ENCODE peak calls at places on chromosomes 7 and 10, in six cellular contexts. One of them, this sample, is unnamed.
A peak's percentile ranks its signal among the peaks of the same experiment; 100 is the strongest.

GRCh38 chr10:101843032-101843991 is at the start of gene KCNIP2:
- DNase-seq in H1: no peak
- DNase-seq in mesenchymal stem cell: no peak
- DNase-seq in H9: peak; percentile 90
- DNase-seq in IMR-90: no peak
- DNase-seq in neuronal stem cell: no peak
- DNase-seq in this sample: peak; percentile 23

GRCh38 chr10:6220418-6221191 is 17.9 kb downstream of the PFKFB3 start:
- DNase-seq in H1: no peak
- DNase-seq in mesenchymal stem cell: no peak
- DNase-seq in neuronal stem cell: no peak
- DNase-seq in H9: no peak
- DNase-seq in IMR-90: no peak
- DNase-seq in this sample: no peak

GRCh38 chr10:70399177-70399576 is 4.8 kb upstream of the EIF4EBP2 start:
- DNase-seq in IMR-90: no peak
- DNase-seq in H1: no peak
- DNase-seq in mesenchymal stem cell: no peak
- DNase-seq in neuronal stem cell: no peak
- DNase-seq in H9: no peak
- DNase-seq in this sample: no peak

GRCh38 chr7:111803015-111803758 is 240.9 kb upstream of the IMMP2L start:
- DNase-seq in IMR-90: peak; percentile 32
- DNase-seq in H1: no peak
- DNase-seq in mesenchymal stem cell: peak; percentile 8
- DNase-seq in neuronal stem cell: no peak
- DNase-seq in H9: no peak
- DNase-seq in this sample: peak; percentile 42

GRCh38 chr10:124743188-124744046 is 761 bp downstream of the FAM53B start:
- DNase-seq in mesenchymal stem cell: peak; percentile 58
- DNase-seq in H9: no peak
- DNase-seq in H1: no peak
- DNase-seq in neuronal stem cell: peak; percentile 35
- DNase-seq in IMR-90: no peak
- DNase-seq in this sample: peak; percentile 81

GRCh38 chr10:42149027-42149700 is 489.2 kb downstream of the ZNF33B start:
- DNase-seq in H9: no peak
- DNase-seq in H1: no peak
- DNase-seq in neuronal stem cell: no peak
- DNase-seq in IMR-90: no peak
- DNase-seq in mesenchymal stem cell: no peak
- DNase-seq in this sample: no peak

GRCh38 chr10:77195101-77195500 is 442.5 kb downstream of the KCNMA1 start:
- DNase-seq in IMR-90: peak; percentile 90
- DNase-seq in H9: no peak
- DNase-seq in mesenchymal stem cell: peak; percentile 89
- DNase-seq in neuronal stem cell: no peak
- DNase-seq in H1: no peak
- DNase-seq in this sample: peak; percentile 79

GRCh38 chr7:85290252-85290651 is 103.4 kb upstream of the SEMA3D start:
- DNase-seq in IMR-90: no peak
- DNase-seq in H1: no peak
- DNase-seq in mesenchymal stem cell: no peak
- DNase-seq in H9: no peak
- DNase-seq in neuronal stem cell: no peak
- DNase-seq in this sample: no peak

GRCh38 chr7:135808206-135808605 is 59.6 kb upstream of the FAM180A start:
- DNase-seq in H1: no peak
- DNase-seq in IMR-90: no peak
- DNase-seq in H9: no peak
- DNase-seq in neuronal stem cell: no peak
- DNase-seq in mesenchymal stem cell: no peak
- DNase-seq in this sample: no peak

GRCh38 chr10:45265995-45266394 is 49.4 kb downstream of the OR13A1 start:
- DNase-seq in mesenchymal stem cell: no peak
- DNase-seq in H1: no peak
- DNase-seq in H9: no peak
- DNase-seq in IMR-90: no peak
- DNase-seq in neuronal stem cell: no peak
- DNase-seq in this sample: no peak

GRCh38 chr7:63073736-63074135 is 924.9 kb upstream of the ZNF722 start:
- DNase-seq in H1: no peak
- DNase-seq in neuronal stem cell: no peak
- DNase-seq in IMR-90: no peak
- DNase-seq in mesenchymal stem cell: no peak
- DNase-seq in H9: no peak
- DNase-seq in this sample: no peak

GRCh38 chr10:8919291-8919690 is 864.8 kb downstream of the GATA3 start:
- DNase-seq in H1: no peak
- DNase-seq in neuronal stem cell: no peak
- DNase-seq in H9: no peak
- DNase-seq in mesenchymal stem cell: peak; percentile 71
- DNase-seq in IMR-90: no peak
- DNase-seq in this sample: no peak

GRCh38 chr7:4712371-4713182 is 30.5 kb downstream of the FOXK1 start:
- DNase-seq in H1: no peak
- DNase-seq in IMR-90: peak; percentile 36
- DNase-seq in neuronal stem cell: no peak
- DNase-seq in H9: no peak
- DNase-seq in mesenchymal stem cell: peak; percentile 77
- DNase-seq in this sample: no peak

GRCh38 chr7:153638821-153639435 is 413.3 kb upstream of the DPP6 start:
- DNase-seq in IMR-90: no peak
- DNase-seq in H9: no peak
- DNase-seq in H1: no peak
- DNase-seq in mesenchymal stem cell: no peak
- DNase-seq in neuronal stem cell: no peak
- DNase-seq in this sample: no peak

GRCh38 chr7:140479739-140480084 is 407 bp upstream of the MKRN1 start:
- DNase-seq in mesenchymal stem cell: no peak
- DNase-seq in H9: no peak
- DNase-seq in IMR-90: no peak
- DNase-seq in neuronal stem cell: no peak
- DNase-seq in H1: no peak
- DNase-seq in this sample: no peak

GRCh38 chr7:140475747-140476333 is 3.5 kb downstream of the MKRN1 start:
- DNase-seq in mesenchymal stem cell: peak; percentile 58
- DNase-seq in H9: no peak
- DNase-seq in IMR-90: peak; percentile 41
- DNase-seq in H1: no peak
- DNase-seq in neuronal stem cell: no peak
- DNase-seq in this sample: peak; percentile 82

GRCh38 chr7:140478361-140479061 is 794 bp downstream of the MKRN1 start:
- DNase-seq in IMR-90: peak; percentile 27
- DNase-seq in H9: peak; percentile 44
- DNase-seq in mesenchymal stem cell: peak; percentile 51
- DNase-seq in neuronal stem cell: peak; percentile 53
- DNase-seq in H1: no peak
- DNase-seq in this sample: no peak

GRCh38 chr7:140476698-140477261 is 2.5 kb downstream of the MKRN1 start:
- DNase-seq in mesenchymal stem cell: no peak
- DNase-seq in neuronal stem cell: no peak
- DNase-seq in H1: no peak
- DNase-seq in H9: no peak
- DNase-seq in IMR-90: no peak
- DNase-seq in this sample: no peak

GRCh38 chr7:140479062-140479738 is at the start of gene MKRN1:
- DNase-seq in H9: peak; percentile 98
- DNase-seq in IMR-90: peak; percentile 90
- DNase-seq in neuronal stem cell: peak; percentile 90
- DNase-seq in mesenchymal stem cell: peak; percentile 95
- DNase-seq in H1: peak; percentile 94
- DNase-seq in this sample: peak; percentile 97
- H2BK120ac ChIP-seq in H9: no peak within 1 kb of the TSS
- H2BK120ac ChIP-seq in IMR-90: no peak within 1 kb of the TSS
- H2BK120ac ChIP-seq in neuronal stem cell: peak within 1 kb of the TSS; percentile 72
- H2BK120ac ChIP-seq in mesenchymal stem cell: peak within 1 kb of the TSS; percentile 94
- H2BK120ac ChIP-seq in H1: no peak within 1 kb of the TSS
- H2BK120ac ChIP-seq in this sample: peak within 1 kb of the TSS; percentile 27

GRCh38 chr10:84294766-84295447 is 33.5 kb upstream of the CCSER2 start:
- DNase-seq in IMR-90: peak; percentile 46
- DNase-seq in H9: no peak
- DNase-seq in H1: no peak
- DNase-seq in mesenchymal stem cell: no peak
- DNase-seq in neuronal stem cell: no peak
- DNase-seq in this sample: no peak
- H3K18ac ChIP-seq in IMR-90: no peak overlapping the region
- H3K18ac ChIP-seq in H9: no peak overlapping the region
- H3K18ac ChIP-seq in H1: no peak overlapping the region
- H3K18ac ChIP-seq in mesenchymal stem cell: no peak overlapping the region
- H3K18ac ChIP-seq in neuronal stem cell: no peak overlapping the region
- H3K18ac ChIP-seq in this sample: no peak overlapping the region

GRCh38 chr10:72831696-72832355 is 61.7 kb upstream of the OIT3 start:
- DNase-seq in H9: no peak
- DNase-seq in IMR-90: peak; percentile 26
- DNase-seq in mesenchymal stem cell: no peak
- DNase-seq in neuronal stem cell: no peak
- DNase-seq in H1: no peak
- DNase-seq in this sample: peak; percentile 47
- H2AFZ ChIP-seq in H9: no peak overlapping the region
- H2AFZ ChIP-seq in IMR-90: no peak overlapping the region
- H2AFZ ChIP-seq in mesenchymal stem cell: no peak overlapping the region
- H2AFZ ChIP-seq in neuronal stem cell: no peak overlapping the region
- H2AFZ ChIP-seq in H1: no peak overlapping the region
- H2AFZ ChIP-seq in this sample: no peak overlapping the region

DNA sequence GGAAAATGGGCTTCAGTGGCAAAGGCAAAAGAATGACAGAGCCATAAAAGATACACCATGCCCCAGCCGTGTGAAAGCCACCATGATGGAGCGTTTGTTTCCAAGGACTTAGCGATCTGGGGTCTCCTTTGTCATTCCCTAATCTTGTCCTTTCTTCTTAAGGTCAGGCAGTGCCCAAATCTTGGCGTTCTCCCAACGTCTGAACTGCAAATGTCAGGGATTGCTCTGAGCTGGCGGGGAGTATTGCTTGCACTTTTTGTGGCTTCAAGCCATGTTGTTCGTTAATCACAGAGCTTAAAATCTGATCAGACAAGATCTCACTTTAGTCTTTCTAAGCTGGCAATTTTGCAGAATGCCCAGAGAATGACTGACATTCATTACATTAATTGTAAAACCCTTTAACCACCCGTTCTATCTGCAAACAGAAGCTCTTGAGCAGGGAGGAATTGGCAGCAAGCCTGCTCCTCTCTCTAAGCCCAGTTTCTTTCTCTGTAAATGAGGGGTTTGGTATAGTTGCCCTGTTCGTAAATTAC is 70.3 kb downstream of the NPTX2 start:
- DNase-seq in H9: no peak
- DNase-seq in H1: no peak
- DNase-seq in IMR-90: no peak
- DNase-seq in mesenchymal stem cell: no peak
- DNase-seq in neuronal stem cell: no peak
- DNase-seq in this sample: no peak
- H2BK120ac ChIP-seq in H9: no peak overlapping the region
- H2BK120ac ChIP-seq in H1: no peak overlapping the region
- H2BK120ac ChIP-seq in IMR-90: no peak overlapping the region
- H2BK120ac ChIP-seq in mesenchymal stem cell: no peak overlapping the region
- H2BK120ac ChIP-seq in neuronal stem cell: no peak overlapping the region
- H2BK120ac ChIP-seq in this sample: no peak overlapping the region

GRCh38 chr10:63866075-63866746 is 345.0 kb downstream of the REEP3 start:
- DNase-seq in mesenchymal stem cell: peak; percentile 62
- DNase-seq in H9: peak; percentile 87
- DNase-seq in neuronal stem cell: peak; percentile 75
- DNase-seq in H1: peak; percentile 64
- DNase-seq in IMR-90: peak; percentile 47
- DNase-seq in this sample: peak; percentile 48
- H3K18ac ChIP-seq in mesenchymal stem cell: no peak overlapping the region
- H3K18ac ChIP-seq in H9: no peak overlapping the region
- H3K18ac ChIP-seq in neuronal stem cell: no peak overlapping the region
- H3K18ac ChIP-seq in H1: no peak overlapping the region
- H3K18ac ChIP-seq in IMR-90: no peak overlapping the region
- H3K18ac ChIP-seq in this sample: no peak overlapping the region

GRCh38 chr10:126384269-126384873 is 3.9 kb downstream of the ADAM12 start:
- DNase-seq in mesenchymal stem cell: peak; percentile 78
- DNase-seq in neuronal stem cell: no peak
- DNase-seq in IMR-90: peak; percentile 96
- DNase-seq in H1: no peak
- DNase-seq in H9: no peak
- DNase-seq in this sample: peak; percentile 91

GRCh38 chr10:126387931-126388911 is at the start of gene ADAM12:
- DNase-seq in H9: peak; percentile 46
- DNase-seq in neuronal stem cell: peak; percentile 23
- DNase-seq in IMR-90: peak; percentile 68
- DNase-seq in H1: no peak
- DNase-seq in mesenchymal stem cell: peak; percentile 71
- DNase-seq in this sample: peak; percentile 94

GRCh38 chr10:126390324-126390723 is 2.0 kb upstream of the ADAM12 start:
- DNase-seq in IMR-90: no peak
- DNase-seq in H9: no peak
- DNase-seq in H1: no peak
- DNase-seq in mesenchymal stem cell: no peak
- DNase-seq in neuronal stem cell: no peak
- DNase-seq in this sample: peak; percentile 45

GRCh38 chr10:126391162-126391880 is 3.0 kb upstream of the ADAM12 start:
- DNase-seq in mesenchymal stem cell: peak; percentile 91
- DNase-seq in neuronal stem cell: no peak
- DNase-seq in H1: no peak
- DNase-seq in H9: no peak
- DNase-seq in IMR-90: peak; percentile 41
- DNase-seq in this sample: no peak

GRCh38 chr10:126387041-126387908 is 1.0 kb downstream of the ADAM12 start:
- DNase-seq in IMR-90: peak; percentile 72
- DNase-seq in neuronal stem cell: peak; percentile 54
- DNase-seq in H9: peak; percentile 73
- DNase-seq in mesenchymal stem cell: peak; percentile 76
- DNase-seq in H1: no peak
- DNase-seq in this sample: peak; percentile 60
- H2AFZ ChIP-seq in IMR-90: peak overlapping the region; percentile 86
- H2AFZ ChIP-seq in neuronal stem cell: peak overlapping the region; percentile 90
- H2AFZ ChIP-seq in H9: no peak overlapping the region
- H2AFZ ChIP-seq in mesenchymal stem cell: peak overlapping the region; percentile 79
- H2AFZ ChIP-seq in H1: no peak overlapping the region
- H2AFZ ChIP-seq in this sample: no peak overlapping the region

This sample was measured in trophoblast cell.